ENCODE peak calls at places on chromosomes 4 and X, in six cellular contexts. I is stomach, K is uterus, P is HepG2, W is IMR-90, L is body of pancreas. V is an unnamed sample.

GRCh38 chr4:20313237-20314030 is 61.7 kb downstream of the SLIT2 start:
- DNase-seq in I (no peak), K (no peak), P (peak), W (no peak), L (peak), V (no peak)

GRCh38 chrX:135112096-135112729 is 8.1 kb downstream of the ETDB start:
- DNase-seq in I (no peak), K (no peak), P (no peak), W (peak), L (peak), V (no peak)

GRCh38 chrX:51802917-51803688 is 59.9 kb downstream of the GSPT2 start:
- DNase-seq in I (peak), K (peak), P (peak), W (peak), L (peak), V (no peak)

GRCh38 chrX:107619836-107620235 is 8.5 kb upstream of the PRPS1 start:
- DNase-seq in I (no peak), K (no peak), P (peak), W (peak), L (no peak), V (no peak)

GRCh38 chr4:181692965-181693364 is 550.2 kb upstream of the TENM3 start:
- DNase-seq in I (no peak), K (no peak), P (no peak), W (no peak), L (no peak), V (no peak)

GRCh38 chr4:173761938-173762337 is 231.9 kb upstream of the HAND2 start:
- DNase-seq in I (no peak), K (no peak), P (no peak), W (no peak), L (no peak), V (no peak)

GRCh38 chrX:132119821-132120220 is 8.0 kb downstream of the FRMD7 start:
- DNase-seq in I (no peak), K (peak), P (no peak), W (no peak), L (no peak), V (peak)

GRCh38 chrX:48683411-48683982 is at the start of gene WAS:
- DNase-seq in I (no peak), K (no peak), P (no peak), W (no peak), L (peak), V (no peak)

GRCh38 chr4:139734875-139735380 is 69.3 kb downstream of the MGST2 start:
- DNase-seq in I (peak), K (peak), P (no peak), W (peak), L (peak), V (peak)

GRCh38 chr4:25667931-25668557 is 12.4 kb downstream of the SLC34A2 start:
- DNase-seq in I (no peak), K (no peak), P (peak), W (no peak), L (no peak), V (no peak)

GRCh38 chrX:48883729-48884128 is 13.8 kb downstream of the TIMM17B start:
- DNase-seq in I (no peak), K (no peak), P (no peak), W (no peak), L (no peak), V (no peak)

GRCh38 chr4:140675599-140676231 is 80.5 kb downstream of the TBC1D9 start:
- DNase-seq in I (no peak), K (no peak), P (no peak), W (peak), L (no peak), V (no peak)

DNA sequence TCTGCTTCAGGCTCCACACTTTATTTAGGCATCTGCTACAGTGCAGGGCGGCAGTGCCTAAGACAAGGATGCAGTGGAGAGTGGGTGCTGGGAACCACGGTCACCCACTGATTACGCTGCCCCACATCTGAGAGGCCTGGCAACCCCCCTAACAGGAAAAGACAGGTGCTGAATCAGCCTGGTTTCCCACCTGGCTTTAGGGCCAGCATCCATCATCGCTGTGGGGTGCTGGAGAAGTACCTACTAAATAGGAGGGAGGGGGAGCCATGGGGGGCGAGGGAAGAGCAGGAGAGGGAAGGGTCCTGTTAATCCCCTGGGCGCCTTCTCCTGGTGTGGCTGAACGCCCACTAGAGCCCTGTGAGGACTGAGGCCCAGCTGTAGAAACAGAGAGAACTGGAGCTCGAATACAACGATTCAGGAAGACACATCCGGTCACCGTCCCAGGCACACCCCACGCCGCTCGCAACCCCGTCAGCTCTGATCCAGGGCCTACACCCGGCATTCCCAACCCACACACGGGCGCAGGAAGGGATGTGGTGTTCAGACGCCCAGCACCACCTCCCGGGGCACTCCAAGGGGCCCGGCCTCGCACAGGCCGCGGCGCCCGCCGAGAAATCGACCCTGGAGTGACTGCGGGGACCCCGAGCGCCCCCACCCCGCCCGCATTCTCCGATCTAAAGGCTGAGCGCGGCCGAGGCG is 554 bp downstream of the DCTD start:
- DNase-seq in I (peak), K (peak), P (no peak), W (peak), L (peak), V (peak)
- TF ChIP-seq POLR2A in I (no peak), K (no peak), P (peak), W (peak), L (no peak), V (no peak)

DNA sequence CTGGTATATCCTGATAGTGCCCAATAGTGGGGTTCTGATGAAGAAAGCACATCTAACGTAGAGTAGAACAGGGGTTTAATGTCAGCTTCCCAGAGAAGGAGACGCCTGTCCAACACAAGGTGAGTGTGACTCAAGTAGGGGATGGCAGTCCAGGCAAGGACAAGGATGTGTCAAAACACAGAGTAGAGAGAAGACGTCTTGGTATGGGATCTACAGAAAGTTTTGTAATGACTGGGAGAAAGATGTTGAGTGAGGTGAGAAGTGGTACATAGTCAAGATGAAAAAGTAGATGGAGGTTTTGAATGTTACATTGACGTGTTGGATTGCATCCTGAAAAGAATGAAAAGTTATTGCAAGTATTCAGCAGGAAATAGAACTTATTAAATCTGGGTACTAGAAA is 124.4 kb downstream of the TMA16 start:
- DNase-seq in I (no peak), K (no peak), P (no peak), W (no peak), L (no peak), V (no peak)
- TF ChIP-seq POLR2A in I (no peak), K (no peak), P (no peak), W (no peak), L (no peak), V (no peak)

DNA sequence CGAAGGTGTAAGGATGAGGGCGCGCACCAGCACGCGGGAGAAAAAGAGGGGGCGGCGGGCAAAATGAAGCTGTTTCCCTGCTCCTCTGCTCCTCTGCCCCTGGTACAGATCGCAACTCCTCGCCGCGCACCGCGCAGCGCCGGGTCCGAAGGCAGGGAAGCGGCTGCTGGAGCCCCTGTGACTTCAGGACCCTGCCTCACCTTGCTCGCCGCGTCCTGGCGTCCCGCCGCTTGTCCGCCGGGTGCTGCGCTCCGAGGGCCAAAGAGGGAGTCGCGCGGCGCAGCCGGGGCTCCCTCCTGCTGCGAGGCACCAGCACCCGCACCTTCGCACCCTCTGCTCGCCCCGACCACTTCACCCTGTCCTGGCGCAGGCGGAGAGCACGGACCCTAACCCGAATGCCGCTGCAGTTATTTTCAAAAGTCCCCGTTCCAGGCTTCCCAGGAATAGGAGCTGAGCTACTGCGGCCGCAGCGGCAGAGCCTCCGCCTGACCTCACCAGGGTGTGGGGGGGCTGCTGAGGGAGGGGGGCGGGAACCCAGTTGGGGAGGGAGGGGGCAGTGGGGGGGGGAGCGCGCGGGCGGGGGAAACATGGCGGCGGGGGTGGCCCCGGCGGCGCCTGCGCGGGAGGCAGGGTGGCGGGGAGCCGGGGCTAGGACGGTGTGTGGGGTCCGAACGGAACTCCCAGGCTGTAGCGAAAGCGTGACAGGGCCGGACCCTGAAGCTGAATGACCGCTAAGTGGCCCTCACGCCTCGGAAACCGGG is at the start of gene KLHL13:
- DNase-seq in I (no peak), K (peak), P (no peak), W (peak), L (peak), V (peak)
- TF ChIP-seq POLR2A in I (no peak), K (no peak), P (no peak), W (no peak), L (peak), V (no peak)

GRCh38 chrX:21943460-21944135 is 3.1 kb downstream of the SMS start:
- DNase-seq in I (no peak), K (no peak), P (no peak), W (peak), L (no peak), V (no peak)

GRCh38 chrX:21944136-21944615 is 3.7 kb downstream of the SMS start:
- DNase-seq in I (no peak), K (no peak), P (no peak), W (no peak), L (no peak), V (no peak)

GRCh38 chrX:21934414-21934813 is 6.1 kb upstream of the SMS start:
- DNase-seq in I (no peak), K (no peak), P (no peak), W (no peak), L (no peak), V (no peak)

DNA sequence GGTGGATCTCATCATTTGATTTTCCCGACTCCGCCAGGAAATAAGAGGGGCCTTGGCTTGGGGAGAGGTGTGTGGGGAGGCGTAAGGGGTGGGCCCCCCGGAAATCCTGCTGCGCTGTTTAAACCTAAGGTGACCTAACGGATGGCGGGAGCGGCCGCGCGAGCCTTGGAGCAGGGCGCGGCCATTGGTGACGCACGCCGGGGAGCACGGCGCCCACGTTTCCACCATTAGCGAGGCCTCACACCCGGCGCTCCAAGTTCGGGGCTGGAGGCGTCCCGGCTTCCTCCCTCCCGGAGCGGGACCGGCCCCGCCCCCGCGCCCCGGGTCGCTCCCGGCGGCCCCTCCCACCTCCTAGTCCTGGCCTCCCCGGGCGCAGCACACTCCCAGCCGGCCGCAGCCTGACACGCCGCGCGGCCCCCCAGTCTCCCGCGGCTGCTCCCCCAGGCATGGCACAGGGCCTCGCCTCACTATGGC is at the start of gene SMS:
- DNase-seq in I (peak), K (peak), P (peak), W (peak), L (peak), V (no peak)
- TF ChIP-seq POLR2A in I (no peak), K (peak), P (peak), W (peak), L (peak), V (peak)

GRCh38 chr4:9691221-9692065 is 90.0 kb upstream of the DRD5 start:
- DNase-seq in I (peak), K (peak), P (peak), W (peak), L (peak), V (peak)
- TF ChIP-seq POLR2A in I (no peak), K (no peak), P (no peak), W (no peak), L (peak), V (no peak)

GRCh38 chr4:109733728-109734127 is 3.9 kb upstream of the PLA2G12A start:
- DNase-seq in I (no peak), K (no peak), P (no peak), W (no peak), L (no peak), V (no peak)

GRCh38 chr4:109730294-109731051 is 603 bp upstream of the PLA2G12A start:
- DNase-seq in I (peak), K (no peak), P (no peak), W (peak), L (peak), V (peak)

GRCh38 chr4:109729155-109729562 is 711 bp downstream of the PLA2G12A start:
- DNase-seq in I (no peak), K (no peak), P (no peak), W (peak), L (peak), V (no peak)

GRCh38 chr4:109728385-109728784 is 1.5 kb downstream of the PLA2G12A start:
- DNase-seq in I (no peak), K (no peak), P (no peak), W (no peak), L (no peak), V (no peak)

DNA sequence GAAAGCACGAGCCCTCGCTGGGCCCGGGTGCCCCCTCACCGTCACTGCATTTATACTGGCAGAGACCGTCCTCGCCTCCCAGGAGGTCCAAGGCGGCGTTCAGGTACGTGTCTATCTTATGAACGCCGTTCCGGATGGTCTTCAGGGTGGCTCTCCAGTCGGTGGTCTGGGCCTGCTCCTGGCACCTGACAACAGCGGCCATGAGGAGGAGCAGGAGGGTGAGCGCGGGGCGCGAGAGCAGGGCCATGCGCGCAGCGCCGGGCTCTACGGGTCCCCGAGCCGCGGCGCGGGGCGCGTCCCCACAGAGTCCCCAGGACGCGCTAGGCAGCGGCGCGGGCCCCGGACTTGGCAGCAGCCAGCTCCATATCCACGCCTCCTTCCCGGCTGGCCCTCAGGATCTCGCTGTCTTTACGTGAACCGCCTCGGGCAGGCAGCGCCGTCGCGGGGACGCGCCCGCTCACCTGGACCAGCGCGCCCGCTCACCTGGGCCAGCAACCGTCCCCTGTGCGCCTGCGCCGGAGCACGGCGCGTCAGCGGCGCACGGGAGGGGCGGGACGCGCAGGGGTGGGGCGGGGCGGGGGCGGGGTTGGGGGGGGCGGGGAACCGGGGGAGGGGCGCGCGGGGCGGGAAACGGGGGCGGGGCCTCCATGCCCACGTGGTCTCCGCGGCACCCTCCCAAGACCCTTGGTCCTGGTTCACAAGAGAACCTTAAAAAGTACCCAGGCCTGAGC is at the start of gene PLA2G12A:
- DNase-seq in I (peak), K (peak), P (peak), W (peak), L (peak), V (peak)
- TF ChIP-seq POLR2A in I (no peak), K (peak), P (peak), W (no peak), L (peak), V (peak)

DNA sequence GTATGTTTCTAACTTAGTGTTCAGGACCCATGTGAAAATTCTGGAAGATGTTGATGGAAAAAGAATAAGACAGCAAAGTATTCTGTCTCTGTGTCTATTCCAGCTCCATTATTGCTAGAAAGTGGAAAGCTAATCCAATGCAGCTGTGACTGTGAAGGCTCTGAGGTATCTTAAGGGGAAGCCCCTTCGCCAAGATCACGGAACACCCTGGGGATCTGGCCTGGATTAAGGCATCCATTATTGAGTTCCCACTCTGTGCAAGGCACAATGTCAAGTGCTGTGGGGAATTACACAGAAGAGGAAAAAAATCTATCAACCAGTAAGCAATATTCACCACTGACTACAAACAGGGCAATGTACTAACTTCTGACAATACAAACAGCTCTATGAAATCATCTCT is 222.2 kb downstream of the LDB2 start:
- DNase-seq in I (no peak), K (no peak), P (no peak), W (no peak), L (no peak), V (no peak)
- TF ChIP-seq POLR2A in I (no peak), K (no peak), P (no peak), W (no peak), L (no peak), V (no peak)

GRCh38 chr4:175986-176385 is 51.7 kb downstream of the ZNF718 start:
- DNase-seq in I (no peak), K (no peak), P (no peak), W (no peak), L (no peak), V (no peak)
- TF ChIP-seq POLR2A in I (no peak), K (no peak), P (no peak), W (no peak), L (no peak), V (no peak)

DNA sequence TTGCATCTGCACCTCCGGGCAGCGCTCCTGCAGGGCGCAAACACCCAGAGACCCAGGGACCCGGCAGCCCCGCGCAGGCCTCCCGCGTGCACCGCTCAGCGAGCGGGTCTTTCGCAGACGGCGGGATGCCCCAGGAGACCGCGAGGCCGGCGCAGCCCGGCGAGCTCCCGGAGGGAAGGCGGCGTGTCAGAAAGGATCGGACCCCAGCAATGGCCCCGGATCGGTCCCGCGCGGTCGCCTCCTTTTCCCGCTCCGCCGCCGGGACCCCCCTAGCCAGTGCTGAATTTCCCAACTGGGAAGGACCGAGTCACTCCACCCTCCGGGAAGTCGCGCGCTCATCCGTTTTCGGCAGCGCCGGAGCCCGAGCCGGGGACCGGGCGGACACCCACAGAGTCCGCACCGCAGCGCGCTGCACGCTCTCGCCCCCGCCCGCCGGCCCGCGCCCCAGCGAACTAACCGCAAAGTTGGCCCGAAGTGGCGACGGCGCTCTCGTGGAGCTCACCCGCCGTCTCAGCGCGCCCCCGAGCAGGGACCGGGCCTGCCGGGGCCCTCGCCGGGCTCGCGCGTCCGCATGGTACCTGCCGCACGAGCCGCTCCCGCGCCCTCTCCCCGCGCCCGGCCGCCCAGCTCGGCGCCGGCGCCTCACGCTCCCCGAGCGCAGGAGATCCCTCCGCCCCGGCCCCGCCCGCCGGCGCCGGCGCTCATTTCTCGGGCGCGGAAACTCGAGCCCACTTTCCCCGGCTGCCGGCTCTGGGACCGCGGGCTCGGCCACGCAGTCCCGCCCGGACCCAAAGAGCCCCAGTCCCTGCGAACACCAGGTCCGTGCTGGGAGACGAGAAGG is at the start of gene FAT1:
- DNase-seq in I (peak), K (peak), P (peak), W (peak), L (peak), V (peak)
- TF ChIP-seq POLR2A in I (no peak), K (peak), P (peak), W (peak), L (peak), V (peak)

V was measured in H54.